ENCODE peak calls at places on chromosomes 1 and 21, in eight cellular contexts. V is breast epithelium, N is lung, Y is hepatocyte, E is Caco-2, L is choroid plexus epithelial cell, S is IMR-90, W is Peyer's patch. K is an unnamed sample.

GRCh38 chr1:42947965-42948732 is 10.5 kb downstream of the SLC2A1 start:
- DNase-seq in V (no peak), N (no peak), Y (no peak), E (no peak), L (no peak), S (no peak), W (no peak), K (no peak)

GRCh38 chr1:205258313-205259176 is 30.8 kb downstream of the TMCC2 start:
- DNase-seq in V (no peak), N (no peak), Y (no peak), E (no peak), L (peak; percentile 87), S (peak; percentile 51), W (no peak), K (peak; percentile 52)

GRCh38 chr1:66571789-66572188 is 37.8 kb downstream of the SGIP1 start:
- DNase-seq in V (no peak), N (no peak), Y (no peak), E (no peak), L (peak; percentile 50), S (peak; percentile 69), W (no peak), K (peak; percentile 53)

GRCh38 chr21:32442566-32443318 is 30.2 kb downstream of the EVA1C start:
- DNase-seq in V (no peak), N (no peak), Y (no peak), E (no peak), L (peak; percentile 31), S (no peak), W (no peak), K (no peak)

GRCh38 chr21:41634858-41635257 is 126.9 kb upstream of the TMPRSS2 start:
- DNase-seq in V (no peak), N (no peak), Y (no peak), E (peak; percentile 26), L (no peak), S (peak; percentile 89), W (no peak), K (peak; percentile 63)

GRCh38 chr1:25476186-25477097 is 45.7 kb downstream of the MACO1 start:
- DNase-seq in V (no peak), N (no peak), Y (no peak), E (no peak), L (no peak), S (no peak), W (no peak), K (no peak)

GRCh38 chr1:23444104-23444533 is 19.6 kb upstream of the TCEA3 start:
- DNase-seq in V (no peak), N (peak; percentile 90), Y (peak; percentile 73), E (no peak), L (peak; percentile 90), S (peak; percentile 72), W (peak; percentile 26), K (no peak)

GRCh38 chr1:198880397-198880796 is 241.6 kb downstream of the PTPRC start:
- DNase-seq in V (no peak), N (no peak), Y (no peak), E (no peak), L (peak; percentile 96), S (peak; percentile 62), W (no peak), K (peak; percentile 88)

GRCh38 chr1:41611932-41612450 is 127.5 kb upstream of the EDN2 start:
- DNase-seq in V (no peak), N (no peak), Y (no peak), E (no peak), L (no peak), S (no peak), W (no peak), K (no peak)

GRCh38 chr21:42688841-42689371 is 35.5 kb downstream of the PDE9A start:
- DNase-seq in V (no peak), N (no peak), Y (no peak), E (no peak), L (no peak), S (no peak), W (no peak), K (no peak)

GRCh38 chr1:212453156-212453857 is 20.6 kb downstream of the NENF start:
- DNase-seq in V (no peak), N (no peak), Y (no peak), E (no peak), L (no peak), S (no peak), W (no peak), K (no peak)

GRCh38 chr21:33855190-33855589 is 60.4 kb downstream of the ATP5PO start:
- DNase-seq in V (no peak), N (no peak), Y (no peak), E (no peak), L (no peak), S (no peak), W (no peak), K (no peak)

GRCh38 chr1:71135571-71135970 is 54.7 kb upstream of the ZRANB2 start:
- DNase-seq in V (no peak), N (no peak), Y (no peak), E (no peak), L (no peak), S (no peak), W (no peak), K (peak; percentile 40)

GRCh38 chr1:13702425-13703127 is 2.6 kb downstream of the PRDM2 start:
- DNase-seq in V (no peak), N (no peak), Y (no peak), E (no peak), L (no peak), S (no peak), W (peak; percentile 82), K (no peak)

GRCh38 chr1:30756545-30757195 is 904 bp downstream of the LAPTM5 start:
- DNase-seq in V (no peak), N (peak; percentile 75), Y (no peak), E (no peak), L (peak; percentile 73), S (peak; percentile 82), W (peak; percentile 90), K (peak; percentile 90)

GRCh38 chr1:110607663-110608230 is 1.6 kb upstream of the KCNA2 start:
- DNase-seq in V (no peak), N (no peak), Y (no peak), E (no peak), L (no peak), S (no peak), W (no peak), K (no peak)

GRCh38 chr1:91404151-91405012 is at the start of gene HFM1:
- DNase-seq in V (peak; percentile 58), N (peak; percentile 71), Y (peak; percentile 85), E (peak; percentile 58), L (peak; percentile 69), S (peak; percentile 69), W (peak; percentile 26), K (peak; percentile 82)

GRCh38 chr1:91402023-91402422 is 2.6 kb downstream of the HFM1 start:
- DNase-seq in V (no peak), N (no peak), Y (no peak), E (no peak), L (peak; percentile 50), S (peak; percentile 20), W (no peak), K (peak; percentile 34)

DNA sequence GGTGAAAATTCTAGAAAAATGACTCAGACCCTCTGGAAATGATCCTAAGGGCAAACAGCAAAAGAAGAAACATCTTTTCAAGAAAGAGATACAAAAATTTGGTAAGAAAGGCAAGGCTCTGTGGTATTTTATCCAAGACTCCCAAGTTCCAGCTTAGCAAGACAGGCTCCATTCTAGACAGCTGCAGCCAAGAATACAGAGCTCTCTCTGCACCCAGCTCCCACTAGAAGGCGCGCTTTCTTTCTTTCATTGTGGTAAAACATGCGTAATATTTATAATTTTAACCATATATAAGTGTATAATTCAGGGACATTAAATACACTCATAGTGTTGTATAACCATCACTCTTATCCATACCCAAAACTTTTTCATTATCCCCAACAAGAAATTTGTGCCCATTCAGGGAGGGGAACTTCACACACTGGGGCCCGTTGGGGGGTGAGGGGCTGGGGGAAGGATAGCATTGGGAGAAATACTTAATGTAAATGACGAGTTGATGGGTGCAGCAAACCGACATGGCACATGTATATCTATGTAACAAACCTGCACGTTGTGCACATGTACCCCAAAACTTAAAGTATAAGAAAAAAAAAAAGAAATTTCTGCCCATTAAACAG is 2.2 kb upstream of the HFM1 start:
- DNase-seq in V (no peak), N (no peak), Y (no peak), E (no peak), L (peak; percentile 33), S (no peak), W (no peak), K (no peak)
- TF ChIP-seq CTCF in V (no peak), N (no peak), Y (peak; percentile 17), E (no peak), L (peak; percentile 64), S (peak; percentile 26), W (no peak), K (peak; percentile 38)

GRCh38 chr21:45018131-45019075 is 56.0 kb upstream of the ADARB1 start:
- DNase-seq in V (no peak), N (no peak), Y (peak; percentile 56), E (no peak), L (no peak), S (no peak), W (no peak), K (no peak)
- H3K4me3 ChIP-seq in V (peak overlapping the region; percentile 63), N (no peak overlapping the region), Y (peak overlapping the region; percentile 23), E (no peak overlapping the region), L (peak overlapping the region; percentile 46), S (peak overlapping the region; percentile 35), W (peak overlapping the region; percentile 30), K (peak overlapping the region; percentile 23)

DNA sequence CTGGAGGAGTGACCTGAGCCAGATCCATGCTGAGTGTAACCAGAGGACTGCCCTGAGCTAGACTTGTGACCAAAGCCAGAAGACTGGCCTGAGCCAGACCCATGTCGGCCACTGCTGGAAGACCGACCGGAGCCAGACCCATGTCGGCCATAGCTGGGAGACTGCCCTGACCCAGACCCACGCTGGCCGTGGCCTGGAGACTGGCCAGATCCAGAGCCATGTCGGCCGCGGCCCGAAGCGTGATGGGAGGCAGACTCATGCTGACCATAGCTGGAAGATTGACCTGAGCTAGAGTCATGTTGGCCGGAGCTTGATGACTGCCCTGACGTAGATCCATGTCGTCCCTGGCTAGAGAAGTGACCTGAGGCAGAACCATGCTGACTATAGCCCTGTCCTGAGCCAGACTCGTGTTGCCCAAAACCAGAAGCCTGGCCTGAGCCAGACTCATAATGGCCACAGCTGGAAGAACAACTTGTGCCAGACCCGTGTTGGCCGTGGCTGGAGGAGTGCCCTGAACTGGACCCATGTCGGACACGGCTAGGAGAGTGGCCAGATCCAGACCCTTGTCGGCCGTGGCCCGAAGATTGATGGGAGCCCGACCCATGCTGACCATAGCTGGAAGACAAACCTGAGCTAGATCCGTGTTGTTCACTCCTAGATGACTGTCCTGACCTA is 5.1 kb downstream of the HRNR start:
- DNase-seq in V (no peak), N (no peak), Y (no peak), E (no peak), L (no peak), S (no peak), W (no peak), K (no peak)
- TF ChIP-seq CTCF in V (no peak), N (no peak), Y (no peak), E (no peak), L (no peak), S (no peak), W (no peak), K (no peak)

GRCh38 chr1:39876136-39876535 is 7.2 kb downstream of the TRIT1 start:
- DNase-seq in V (no peak), N (no peak), Y (no peak), E (no peak), L (no peak), S (no peak), W (no peak), K (no peak)
- H3K4me3 ChIP-seq in V (no peak overlapping the region), N (no peak overlapping the region), Y (no peak overlapping the region), E (no peak overlapping the region), L (no peak overlapping the region), S (no peak overlapping the region), W (no peak overlapping the region), K (no peak overlapping the region)